ENCODE peak calls at places on chromosomes 5 and 9, in eight cellular contexts. One of them, this sample, is unnamed.

GRCh38 chr9:136784249-136784996 is 6.7 kb upstream of the TMEM141 start:
- DNase-seq in stimulated activated CD8-positive, alpha-beta memory T cell treated with anti-CD3 and anti-CD28 coated beads, Interleukin-4, amount 100 ng/mL, for 48 hours: no peak
- DNase-seq in dorsolateral prefrontal cortex: no peak
- DNase-seq in HFF-Myc: no peak
- DNase-seq in nephron progenitor cell: no peak
- DNase-seq in aorta: no peak
- DNase-seq in A549: peak
- DNase-seq in activated naive CD4-positive, alpha-beta T cell: no peak
- DNase-seq in this sample: no peak

GRCh38 chr9:128937310-128938165 is 9.9 kb downstream of the DOLK start:
- DNase-seq in A549: no peak
- DNase-seq in activated naive CD4-positive, alpha-beta T cell: no peak
- DNase-seq in HFF-Myc: no peak
- DNase-seq in nephron progenitor cell: no peak
- DNase-seq in stimulated activated CD8-positive, alpha-beta memory T cell treated with anti-CD3 and anti-CD28 coated beads, Interleukin-4, amount 100 ng/mL, for 48 hours: no peak
- DNase-seq in aorta: peak
- DNase-seq in dorsolateral prefrontal cortex: peak
- DNase-seq in this sample: no peak

GRCh38 chr5:123720955-123721354 is 209.0 kb downstream of the CSNK1G3 start:
- DNase-seq in activated naive CD4-positive, alpha-beta T cell: no peak
- DNase-seq in stimulated activated CD8-positive, alpha-beta memory T cell treated with anti-CD3 and anti-CD28 coated beads, Interleukin-4, amount 100 ng/mL, for 48 hours: no peak
- DNase-seq in dorsolateral prefrontal cortex: no peak
- DNase-seq in HFF-Myc: no peak
- DNase-seq in A549: no peak
- DNase-seq in nephron progenitor cell: no peak
- DNase-seq in aorta: no peak
- DNase-seq in this sample: no peak

GRCh38 chr5:181187500-181188213 is 17.3 kb downstream of the TRIM7 start:
- DNase-seq in A549: no peak
- DNase-seq in activated naive CD4-positive, alpha-beta T cell: no peak
- DNase-seq in aorta: peak
- DNase-seq in HFF-Myc: no peak
- DNase-seq in dorsolateral prefrontal cortex: no peak
- DNase-seq in nephron progenitor cell: peak
- DNase-seq in stimulated activated CD8-positive, alpha-beta memory T cell treated with anti-CD3 and anti-CD28 coated beads, Interleukin-4, amount 100 ng/mL, for 48 hours: peak
- DNase-seq in this sample: peak

GRCh38 chr9:133366435-133366834 is 9.4 kb downstream of the SURF4 start:
- DNase-seq in A549: no peak
- DNase-seq in dorsolateral prefrontal cortex: no peak
- DNase-seq in stimulated activated CD8-positive, alpha-beta memory T cell treated with anti-CD3 and anti-CD28 coated beads, Interleukin-4, amount 100 ng/mL, for 48 hours: no peak
- DNase-seq in HFF-Myc: no peak
- DNase-seq in nephron progenitor cell: no peak
- DNase-seq in aorta: no peak
- DNase-seq in activated naive CD4-positive, alpha-beta T cell: no peak
- DNase-seq in this sample: no peak

GRCh38 chr5:76514254-76514653 is 108.9 kb downstream of the F2RL2 start:
- DNase-seq in aorta: no peak
- DNase-seq in activated naive CD4-positive, alpha-beta T cell: no peak
- DNase-seq in nephron progenitor cell: no peak
- DNase-seq in HFF-Myc: no peak
- DNase-seq in stimulated activated CD8-positive, alpha-beta memory T cell treated with anti-CD3 and anti-CD28 coated beads, Interleukin-4, amount 100 ng/mL, for 48 hours: no peak
- DNase-seq in A549: no peak
- DNase-seq in dorsolateral prefrontal cortex: no peak
- DNase-seq in this sample: no peak

GRCh38 chr5:175214152-175214551 is 229.8 kb downstream of the DRD1 start:
- DNase-seq in stimulated activated CD8-positive, alpha-beta memory T cell treated with anti-CD3 and anti-CD28 coated beads, Interleukin-4, amount 100 ng/mL, for 48 hours: no peak
- DNase-seq in aorta: peak
- DNase-seq in A549: peak
- DNase-seq in dorsolateral prefrontal cortex: peak
- DNase-seq in HFF-Myc: peak
- DNase-seq in activated naive CD4-positive, alpha-beta T cell: no peak
- DNase-seq in nephron progenitor cell: no peak
- DNase-seq in this sample: no peak

GRCh38 chr5:159410480-159410879 is 80.2 kb upstream of the IL12B start:
- DNase-seq in activated naive CD4-positive, alpha-beta T cell: no peak
- DNase-seq in HFF-Myc: no peak
- DNase-seq in nephron progenitor cell: no peak
- DNase-seq in dorsolateral prefrontal cortex: no peak
- DNase-seq in aorta: no peak
- DNase-seq in A549: no peak
- DNase-seq in stimulated activated CD8-positive, alpha-beta memory T cell treated with anti-CD3 and anti-CD28 coated beads, Interleukin-4, amount 100 ng/mL, for 48 hours: no peak
- DNase-seq in this sample: no peak

GRCh38 chr9:96478829-96479371 is 28.9 kb downstream of the HABP4 start:
- DNase-seq in stimulated activated CD8-positive, alpha-beta memory T cell treated with anti-CD3 and anti-CD28 coated beads, Interleukin-4, amount 100 ng/mL, for 48 hours: peak
- DNase-seq in HFF-Myc: no peak
- DNase-seq in activated naive CD4-positive, alpha-beta T cell: no peak
- DNase-seq in nephron progenitor cell: no peak
- DNase-seq in dorsolateral prefrontal cortex: no peak
- DNase-seq in A549: no peak
- DNase-seq in aorta: no peak
- DNase-seq in this sample: no peak

GRCh38 chr5:170656346-170656745 is 127.2 kb upstream of the GABRP start:
- DNase-seq in nephron progenitor cell: no peak
- DNase-seq in activated naive CD4-positive, alpha-beta T cell: no peak
- DNase-seq in aorta: no peak
- DNase-seq in HFF-Myc: no peak
- DNase-seq in A549: no peak
- DNase-seq in dorsolateral prefrontal cortex: no peak
- DNase-seq in stimulated activated CD8-positive, alpha-beta memory T cell treated with anti-CD3 and anti-CD28 coated beads, Interleukin-4, amount 100 ng/mL, for 48 hours: no peak
- DNase-seq in this sample: no peak

GRCh38 chr5:131064669-131065371 is 100.2 kb downstream of the HINT1 start:
- DNase-seq in dorsolateral prefrontal cortex: no peak
- DNase-seq in activated naive CD4-positive, alpha-beta T cell: no peak
- DNase-seq in nephron progenitor cell: no peak
- DNase-seq in aorta: no peak
- DNase-seq in HFF-Myc: no peak
- DNase-seq in A549: no peak
- DNase-seq in stimulated activated CD8-positive, alpha-beta memory T cell treated with anti-CD3 and anti-CD28 coated beads, Interleukin-4, amount 100 ng/mL, for 48 hours: no peak
- DNase-seq in this sample: no peak

GRCh38 chr5:91206734-91207133 is 176.4 kb downstream of the ARRDC3 start:
- DNase-seq in A549: no peak
- DNase-seq in nephron progenitor cell: no peak
- DNase-seq in aorta: no peak
- DNase-seq in stimulated activated CD8-positive, alpha-beta memory T cell treated with anti-CD3 and anti-CD28 coated beads, Interleukin-4, amount 100 ng/mL, for 48 hours: no peak
- DNase-seq in dorsolateral prefrontal cortex: no peak
- DNase-seq in activated naive CD4-positive, alpha-beta T cell: no peak
- DNase-seq in HFF-Myc: no peak
- DNase-seq in this sample: no peak

GRCh38 chr5:177358333-177358939 is 712 bp downstream of the RGS14 start:
- DNase-seq in aorta: no peak
- DNase-seq in A549: no peak
- DNase-seq in nephron progenitor cell: no peak
- DNase-seq in stimulated activated CD8-positive, alpha-beta memory T cell treated with anti-CD3 and anti-CD28 coated beads, Interleukin-4, amount 100 ng/mL, for 48 hours: no peak
- DNase-seq in dorsolateral prefrontal cortex: no peak
- DNase-seq in HFF-Myc: no peak
- DNase-seq in activated naive CD4-positive, alpha-beta T cell: no peak
- DNase-seq in this sample: no peak

GRCh38 chr9:1959347-1959746 is 55.8 kb upstream of the SMARCA2 start:
- DNase-seq in activated naive CD4-positive, alpha-beta T cell: no peak
- DNase-seq in nephron progenitor cell: no peak
- DNase-seq in aorta: no peak
- DNase-seq in HFF-Myc: no peak
- DNase-seq in stimulated activated CD8-positive, alpha-beta memory T cell treated with anti-CD3 and anti-CD28 coated beads, Interleukin-4, amount 100 ng/mL, for 48 hours: no peak
- DNase-seq in dorsolateral prefrontal cortex: no peak
- DNase-seq in A549: no peak
- DNase-seq in this sample: no peak

GRCh38 chr5:83428126-83428525 is 43.4 kb upstream of the VCAN start:
- DNase-seq in aorta: no peak
- DNase-seq in dorsolateral prefrontal cortex: no peak
- DNase-seq in HFF-Myc: no peak
- DNase-seq in A549: no peak
- DNase-seq in stimulated activated CD8-positive, alpha-beta memory T cell treated with anti-CD3 and anti-CD28 coated beads, Interleukin-4, amount 100 ng/mL, for 48 hours: no peak
- DNase-seq in nephron progenitor cell: no peak
- DNase-seq in activated naive CD4-positive, alpha-beta T cell: no peak
- DNase-seq in this sample: no peak

GRCh38 chr9:121634329-121634784 is 17.1 kb upstream of the DAB2IP start:
- DNase-seq in HFF-Myc: no peak
- DNase-seq in aorta: no peak
- DNase-seq in nephron progenitor cell: no peak
- DNase-seq in A549: no peak
- DNase-seq in stimulated activated CD8-positive, alpha-beta memory T cell treated with anti-CD3 and anti-CD28 coated beads, Interleukin-4, amount 100 ng/mL, for 48 hours: peak
- DNase-seq in activated naive CD4-positive, alpha-beta T cell: no peak
- DNase-seq in dorsolateral prefrontal cortex: no peak
- DNase-seq in this sample: no peak

GRCh38 chr9:115883467-115884329 is 269.9 kb upstream of the PAPPA start:
- DNase-seq in aorta: no peak
- DNase-seq in HFF-Myc: peak
- DNase-seq in stimulated activated CD8-positive, alpha-beta memory T cell treated with anti-CD3 and anti-CD28 coated beads, Interleukin-4, amount 100 ng/mL, for 48 hours: no peak
- DNase-seq in dorsolateral prefrontal cortex: no peak
- DNase-seq in nephron progenitor cell: peak
- DNase-seq in A549: peak
- DNase-seq in activated naive CD4-positive, alpha-beta T cell: no peak
- DNase-seq in this sample: no peak